ENCODE peak calls at places on chromosomes 7 and 10, in four cellular contexts. B, K, C and Y are unnamed samples.
A peak's percentile ranks its signal among the peaks of the same experiment; 100 is the strongest.

GRCh38 chr7:39644170-39644569 is 20.8 kb downstream of the RALA start:
- DNase-seq in K (no peak), B (no peak), C (no peak), Y (no peak)

GRCh38 chr7:111145472-111145871 is 54.5 kb downstream of the LRRN3 start:
- DNase-seq in K (no peak), B (no peak), C (no peak), Y (no peak)

GRCh38 chr7:12494354-12495024 is 76.0 kb upstream of the SCIN start:
- DNase-seq in B (no peak), K (no peak), C (no peak), Y (no peak)

GRCh38 chr10:47088656-47089354 is 177.6 kb downstream of the PTPN20 start:
- DNase-seq in K (no peak), B (no peak), C (no peak), Y (no peak)

GRCh38 chr10:71737356-71738172 is 18.0 kb upstream of the C10orf105 start:
- DNase-seq in C (no peak), K (no peak), B (no peak), Y (no peak)

GRCh38 chr7:19353158-19353557 is 207.9 kb upstream of the FERD3L start:
- DNase-seq in C (no peak), K (no peak), B (no peak), Y (no peak)

GRCh38 chr10:35328404-35329037 is 7.8 kb upstream of the CCNY start:
- DNase-seq in K (no peak), B (no peak), C (no peak), Y (no peak)

GRCh38 chr10:83127942-83128575 is 1011.2 kb upstream of the GHITM start:
- DNase-seq in C (no peak), K (no peak), B (no peak), Y (no peak)

GRCh38 chr7:37336259-37336658 is 112.4 kb downstream of the ELMO1 start:
- DNase-seq in B (peak; percentile 94), K (no peak), C (no peak), Y (no peak)

GRCh38 chr7:64544010-64544409 is 18.9 kb downstream of the ZNF680 start:
- DNase-seq in K (no peak), B (no peak), C (no peak), Y (no peak)

GRCh38 chr7:85065306-85065705 is 121.5 kb downstream of the SEMA3D start:
- DNase-seq in B (no peak), K (no peak), C (peak; percentile 34), Y (no peak)

GRCh38 chr10:21516270-21517131 is 9.0 kb downstream of the SKIDA1 start:
- DNase-seq in K (peak; percentile 87), C (peak; percentile 51), B (peak; percentile 73), Y (peak; percentile 47)

GRCh38 chr10:100637785-100638184 is 102.0 kb downstream of the HIF1AN start:
- DNase-seq in K (peak; percentile 20), B (no peak), C (no peak), Y (no peak)

GRCh38 chr10:24722676-24723385 is 856 bp downstream of the ARHGAP21 start:
- DNase-seq in K (peak; percentile 83), C (peak; percentile 44), B (peak; percentile 59), Y (peak; percentile 48)

GRCh38 chr10:93552780-93553179 is 13.7 kb upstream of the FFAR4 start:
- DNase-seq in K (no peak), B (no peak), C (no peak), Y (no peak)

GRCh38 chr7:1694551-1694950 is 24.5 kb downstream of the ELFN1 start:
- DNase-seq in B (no peak), K (no peak), C (no peak), Y (no peak)

GRCh38 chr10:34644245-34644644 is 170.9 kb downstream of the PARD3 start:
- DNase-seq in K (no peak), C (no peak), B (no peak), Y (no peak)

GRCh38 chr7:128830231-128831177 is at the start of gene FLNC:
- DNase-seq in C (peak; percentile 65), K (peak; percentile 87), B (no peak), Y (no peak)

GRCh38 chr10:29412452-29413004 is 123.7 kb downstream of the LYZL1 start:
- DNase-seq in C (no peak), K (no peak), B (no peak), Y (peak; percentile 52)

GRCh38 chr10:54139819-54140428 is 661.1 kb downstream of the PCDH15 start:
- DNase-seq in B (no peak), K (no peak), C (no peak), Y (no peak)

GRCh38 chr7:13879994-13880686 is 109.3 kb downstream of the ETV1 start:
- DNase-seq in C (no peak), K (no peak), B (no peak), Y (no peak)

GRCh38 chr10:63264852-63265617 is 131.9 kb downstream of the NRBF2 start:
- DNase-seq in C (no peak), K (peak; percentile 56), B (peak; percentile 51), Y (peak; percentile 76)

GRCh38 chr10:65166272-65166671 is 1645.1 kb downstream of the REEP3 start:
- DNase-seq in K (no peak), C (no peak), B (no peak), Y (no peak)

GRCh38 chr10:24824124-24824523 is 100.4 kb upstream of the ARHGAP21 start:
- DNase-seq in C (no peak), K (no peak), B (no peak), Y (no peak)

GRCh38 chr10:63633677-63634487 is 112.7 kb downstream of the REEP3 start:
- DNase-seq in C (no peak), B (no peak), K (no peak), Y (peak; percentile 37)

GRCh38 chr10:51705774-51706173 is 6.4 kb upstream of the CSTF2T start:
- DNase-seq in K (no peak), C (no peak), B (no peak), Y (no peak)

GRCh38 chr10:4370376-4370775 is 455.6 kb upstream of the AKR1E2 start:
- DNase-seq in C (no peak), K (no peak), B (no peak), Y (no peak)

GRCh38 chr7:74173491-74173865 is 678 bp upstream of the EIF4H start:
- DNase-seq in K (no peak), C (no peak), B (no peak), Y (no peak)

GRCh38 chr10:107686095-107686494 is 521.6 kb upstream of the SORCS1 start:
- DNase-seq in C (peak; percentile 36), K (no peak), B (no peak), Y (no peak)

DNA sequence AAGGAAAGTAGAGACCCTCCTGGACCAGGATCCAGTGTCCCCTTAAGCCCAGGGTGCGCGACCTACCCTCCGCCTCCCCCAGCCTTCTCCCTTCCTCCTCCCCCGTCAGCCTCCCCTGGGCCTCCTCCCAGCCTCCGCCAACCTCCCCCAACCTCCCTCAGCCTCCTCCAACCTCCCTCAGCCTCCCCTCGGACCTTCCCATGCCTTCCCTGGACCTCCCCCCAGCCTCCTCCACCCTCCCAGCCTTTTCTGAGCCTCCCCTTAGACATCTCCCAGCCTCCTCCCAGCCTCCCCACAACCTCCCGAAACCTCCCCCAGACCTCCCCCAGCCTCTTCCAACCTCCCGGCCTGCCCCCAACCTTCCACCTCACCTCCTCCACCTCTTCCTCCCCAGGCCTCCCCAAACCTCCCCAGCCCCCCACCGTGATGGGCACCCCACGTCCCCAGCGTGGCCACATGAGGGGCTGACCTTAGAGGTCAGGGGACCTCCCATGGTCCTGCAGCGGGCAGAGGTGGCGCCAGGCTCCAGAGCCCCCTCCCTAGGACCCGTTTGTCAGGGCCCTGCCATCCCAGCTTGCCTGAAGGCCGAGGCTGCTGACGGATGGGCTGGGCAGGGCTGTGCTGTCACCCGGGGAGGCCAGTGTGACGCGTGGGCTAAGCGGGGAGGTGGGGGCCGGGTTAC is 18.8 kb downstream of the FAM20C start:
- DNase-seq in B (no peak), K (no peak), C (no peak), Y (no peak)
- H3K4me1 ChIP-seq in B (no peaks in the 10 kb centered on the region), K (peaks cover 10% of the 10 kb centered on the region), C (no peaks in the 10 kb centered on the region), Y (no peaks in the 10 kb centered on the region)

GRCh38 chr10:79425074-79425532 is 20.3 kb downstream of the ZCCHC24 start:
- DNase-seq in K (no peak), C (no peak), B (no peak), Y (no peak)

GRCh38 chr10:79418886-79419595 is 26.4 kb downstream of the ZCCHC24 start:
- DNase-seq in K (no peak), C (no peak), B (no peak), Y (no peak)

GRCh38 chr10:79424221-79425073 is 21.0 kb downstream of the ZCCHC24 start:
- DNase-seq in K (peak; percentile 85), C (no peak), B (no peak), Y (peak; percentile 53)

GRCh38 chr10:79420974-79421688 is 24.3 kb downstream of the ZCCHC24 start:
- DNase-seq in C (no peak), K (no peak), B (no peak), Y (no peak)

DNA sequence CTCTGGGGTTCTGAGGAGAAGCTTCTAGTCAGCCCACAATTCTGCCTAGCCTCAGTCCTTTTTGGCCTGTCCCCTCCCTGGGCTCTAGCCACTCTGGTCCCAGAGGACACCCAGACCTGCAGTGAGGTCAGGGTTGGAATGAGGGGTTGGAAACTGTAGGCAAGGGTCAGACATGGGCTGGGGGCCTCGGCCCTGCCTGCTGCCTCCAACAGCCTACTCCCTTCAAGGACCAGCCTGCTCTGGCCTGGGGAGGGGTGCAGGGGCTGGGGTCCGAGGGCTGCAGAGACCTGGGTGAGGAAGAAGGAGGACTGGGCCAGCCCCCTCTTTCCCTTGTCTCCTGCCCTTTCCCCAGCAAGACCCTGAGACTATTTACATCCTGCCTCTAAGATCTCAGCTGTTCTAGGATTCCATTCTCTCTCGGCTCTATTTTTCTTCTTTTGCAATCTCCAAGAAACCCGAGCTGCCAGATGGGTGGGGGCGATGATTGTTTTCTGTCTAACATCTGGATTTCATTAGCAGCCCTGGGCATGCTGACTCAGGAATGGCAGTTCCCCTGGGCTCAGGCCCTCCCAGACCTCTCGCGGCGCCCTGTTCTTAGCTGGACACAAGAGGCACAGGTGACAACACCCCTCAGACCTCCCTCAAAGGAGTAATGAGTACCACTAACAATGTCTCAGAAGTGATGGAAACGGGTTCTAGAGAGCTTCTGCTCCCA is 23.1 kb downstream of the ZCCHC24 start:
- DNase-seq in B (no peak), C (peak; percentile 83), K (peak; percentile 68), Y (no peak)
- H3K27ac ChIP-seq in B (no peak overlapping the region), C (peak overlapping the region; percentile 67), K (peak overlapping the region; percentile 83), Y (peak overlapping the region; percentile 38)

GRCh38 chr7:25859412-25859704 is 292.6 kb upstream of the NFE2L3 start:
- DNase-seq in C (no peak), B (no peak), K (no peak), Y (no peak)
- H3K27me3 ChIP-seq in C (peaks cover 39% of the 10 kb centered on the region), B (peaks cover 90% of the 10 kb centered on the region), K (peaks cover 11% of the 10 kb centered on the region), Y (peaks cover 6% of the 10 kb centered on the region)

GRCh38 chr10:117133273-117134083 is 4.6 kb downstream of the VAX1 start:
- DNase-seq in C (no peak), K (no peak), B (no peak), Y (no peak)

GRCh38 chr10:117130862-117131389 is 7.1 kb downstream of the VAX1 start:
- DNase-seq in B (no peak), K (no peak), C (no peak), Y (no peak)

GRCh38 chr10:117134084-117135025 is 3.7 kb downstream of the VAX1 start:
- DNase-seq in K (peak; percentile 53), C (no peak), B (no peak), Y (no peak)

GRCh38 chr10:117131390-117132327 is 6.4 kb downstream of the VAX1 start:
- DNase-seq in K (peak; percentile 69), C (no peak), B (no peak), Y (peak; percentile 37)

DNA sequence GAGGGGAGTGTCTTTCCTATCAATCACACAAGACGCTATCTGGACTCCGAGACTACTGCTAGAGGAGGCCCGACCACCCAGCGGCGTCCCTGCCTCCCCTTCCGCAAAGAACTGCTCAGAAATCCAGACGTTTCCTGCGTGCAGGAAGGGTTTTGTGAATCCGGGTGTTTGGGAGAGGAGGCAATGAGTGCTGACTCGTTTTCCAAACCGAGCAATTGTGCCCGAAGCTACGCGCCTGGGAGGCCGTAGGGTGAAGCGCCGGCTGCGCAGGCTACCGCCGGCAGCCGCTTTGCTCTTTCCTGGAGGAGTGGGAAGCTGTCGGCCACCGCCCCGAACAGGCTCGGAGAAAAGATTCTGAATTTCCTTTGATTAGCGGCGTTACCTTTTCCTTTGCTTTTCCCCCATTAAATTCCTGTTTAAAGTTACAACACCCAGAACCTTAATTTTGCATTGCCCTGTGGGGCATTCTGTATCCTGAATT is 5.3 kb downstream of the VAX1 start:
- DNase-seq in C (no peak), B (no peak), K (no peak), Y (no peak)
- H3K4me1 ChIP-seq in C (no peaks in the 10 kb centered on the region), B (no peaks in the 10 kb centered on the region), K (peaks cover 40% of the 10 kb centered on the region), Y (no peaks in the 10 kb centered on the region)